ENCODE peak calls at places on chromosomes 1 and 21, in four cellular contexts. W is nucleus accumbens, Y is brain microvascular endothelial cell, K is B cell. V is an unnamed sample.

GRCh38 chr1:185208626-185209170 is 51.7 kb downstream of the SWT1 start:
- DNase-seq in W (no peak), Y (no peak), K (no peak), V (no peak)

GRCh38 chr1:222339371-222339947 is 208.4 kb downstream of the HHIPL2 start:
- DNase-seq in W (no peak), Y (no peak), K (no peak), V (no peak)

GRCh38 chr1:40404670-40405462 is 31.3 kb downstream of the SMAP2 start:
- DNase-seq in W (no peak), Y (peak; percentile 31), K (peak; percentile 76), V (peak; percentile 32)

GRCh38 chr1:202155478-202156021 is 4.9 kb downstream of the PTPN7 start:
- DNase-seq in W (no peak), Y (peak; percentile 17), K (no peak), V (no peak)

GRCh38 chr1:26218906-26219494 is 15.0 kb upstream of the CEP85 start:
- DNase-seq in W (no peak), Y (no peak), K (no peak), V (no peak)

GRCh38 chr21:29149771-29150425 is 19.5 kb downstream of the MAP3K7CL start:
- DNase-seq in W (no peak), Y (peak; percentile 53), K (no peak), V (no peak)

GRCh38 chr1:22105611-22106207 is 37.2 kb downstream of the WNT4 start:
- DNase-seq in W (no peak), Y (peak; percentile 27), K (peak; percentile 58), V (peak; percentile 47)

GRCh38 chr1:20603473-20604464 is 14.9 kb downstream of the CDA start:
- DNase-seq in W (no peak), Y (peak; percentile 92), K (no peak), V (no peak)

GRCh38 chr1:67332653-67333529 is 25.2 kb downstream of the IL12RB2 start:
- DNase-seq in W (no peak), Y (no peak), K (no peak), V (no peak)

GRCh38 chr1:45908613-45909140 is 105.3 kb downstream of the MAST2 start:
- DNase-seq in W (no peak), Y (no peak), K (no peak), V (no peak)